ENCODE peak calls at places on chromosome 14, in nine cellular contexts. N is stomach; A is hepatic stellate cell; D is HTR-8/SVneo; C is Calu3; J is stimulated activated CD8-positive, alpha-beta memory T cell treated with anti-CD3 and anti-CD28 coated beads, Interleukin-4, amount 100 ng/mL, for 48 hours; Q is NCI-H446; R is pulmonary artery endothelial cell; O is CD8-positive, alpha-beta memory T cell. S is an unnamed sample.

GRCh38 chr14:43795600-43796228 is 711.4 kb downstream of the FSCB start:
- DNase-seq in A (no peak), N (no peak), D (no peak), J (no peak), Q (no peak), R (no peak), C (no peak), O (no peak), S (no peak)

GRCh38 chr14:33964599-33965317 is 13.9 kb upstream of the EGLN3 start:
- DNase-seq in C (peak; percentile 3), D (no peak), N (no peak), A (no peak), R (no peak), J (no peak), Q (no peak), O (no peak), S (no peak)

GRCh38 chr14:74105381-74105780 is 20.6 kb downstream of the LIN52 start:
- DNase-seq in Q (no peak), O (no peak), C (no peak), N (no peak), A (no peak), D (no peak), R (no peak), J (no peak), S (no peak)

GRCh38 chr14:51609987-51610283 is 41.8 kb upstream of the FRMD6 start:
- DNase-seq in O (no peak), Q (no peak), R (no peak), A (no peak), J (no peak), D (peak; percentile 20), C (no peak), N (no peak), S (no peak)

GRCh38 chr14:75981426-75981825 is 369 bp downstream of the TGFB3 start:
- DNase-seq in Q (peak; percentile 39), N (no peak), O (no peak), D (peak; percentile 54), R (no peak), J (peak; percentile 57), A (peak; percentile 35), C (no peak), S (no peak)

GRCh38 chr14:76584271-76584702 is 177.0 kb upstream of the VASH1 start:
- DNase-seq in J (no peak), A (no peak), N (no peak), Q (peak; percentile 98), O (no peak), D (no peak), R (peak; percentile 36), C (no peak), S (peak; percentile 17)

GRCh38 chr14:100426331-100426730 is 103.2 kb downstream of the SLC25A47 start:
- DNase-seq in N (no peak), D (no peak), C (no peak), A (no peak), O (no peak), Q (no peak), R (no peak), J (no peak), S (no peak)

GRCh38 chr14:72952171-72952570 is 25.9 kb downstream of the DCAF4 start:
- DNase-seq in O (no peak), J (no peak), R (no peak), N (no peak), Q (no peak), D (no peak), A (no peak), C (no peak), S (no peak)

GRCh38 chr14:22190411-22191191 is 398.4 kb downstream of the DAD1 start:
- DNase-seq in N (no peak), A (peak; percentile 42), O (no peak), R (no peak), J (no peak), C (no peak), Q (no peak), D (no peak), S (peak; percentile 40)

GRCh38 chr14:77574446-77575125 is 41.9 kb downstream of the SPTLC2 start:
- DNase-seq in C (no peak), N (no peak), R (no peak), Q (no peak), O (no peak), J (no peak), D (no peak), A (no peak), S (no peak)

GRCh38 chr14:24051162-24051788 is 534 bp upstream of the CARMIL3 start:
- DNase-seq in R (no peak), Q (peak; percentile 34), O (no peak), J (no peak), N (peak; percentile 28), A (no peak), D (no peak), C (no peak), S (no peak)

GRCh38 chr14:96405603-96406158 is 13.8 kb downstream of the AK7 start:
- DNase-seq in O (no peak), R (no peak), Q (no peak), N (no peak), C (no peak), D (no peak), J (no peak), A (no peak), S (no peak)